ENCODE peak calls at places on chromosomes 11 and 22, in six cellular contexts. C is H1, E is neuronal stem cell, I is IMR-90, J is mesenchymal stem cell, A is trophoblast cell. S is an unnamed sample.

GRCh38 chr11:8309862-8310261 is 46.2 kb upstream of the LMO1 start:
- DNase-seq in C (no peak), E (no peak), I (no peak), J (no peak), A (peak; percentile 10), S (no peak)

GRCh38 chr11:1193326-1194230 is 29.3 kb upstream of the MUC5B start:
- DNase-seq in C (no peak), E (no peak), I (no peak), J (no peak), A (no peak), S (peak; percentile 22)

GRCh38 chr11:61962213-61963015 is 5.0 kb downstream of the FTH1 start:
- DNase-seq in C (no peak), E (no peak), I (no peak), J (peak; percentile 65), A (peak; percentile 47), S (no peak)

GRCh38 chr22:50610581-50610980 is 10.0 kb downstream of the MAPK8IP2 start:
- DNase-seq in C (no peak), E (no peak), I (no peak), J (no peak), A (no peak), S (no peak)

GRCh38 chr11:20247540-20248138 is 87.4 kb upstream of the DBX1 start:
- DNase-seq in C (no peak), E (no peak), I (no peak), J (no peak), A (no peak), S (no peak)

GRCh38 chr11:64659417-64660144 is 63.4 kb downstream of the NRXN2 start:
- DNase-seq in C (no peak), E (no peak), I (peak; percentile 93), J (peak; percentile 89), A (peak; percentile 91), S (no peak)

GRCh38 chr22:17946691-17947367 is 77.5 kb downstream of the MICAL3 start:
- DNase-seq in C (no peak), E (no peak), I (no peak), J (no peak), A (no peak), S (no peak)

GRCh38 chr11:74611369-74611861 is 19.0 kb downstream of the POLD3 start:
- DNase-seq in C (no peak), E (no peak), I (peak; percentile 87), J (peak; percentile 68), A (peak; percentile 70), S (no peak)

GRCh38 chr11:108754901-108755625 is 90.2 kb downstream of the DDX10 start:
- DNase-seq in C (no peak), E (no peak), I (no peak), J (peak; percentile 13), A (no peak), S (no peak)

GRCh38 chr11:26227311-26227710 is 104.6 kb upstream of the ANO3 start:
- DNase-seq in C (no peak), E (no peak), I (peak; percentile 94), J (peak; percentile 83), A (peak; percentile 72), S (no peak)

GRCh38 chr11:111557425-111558111 is 17.0 kb downstream of the LAYN start:
- DNase-seq in C (no peak), E (no peak), I (peak; percentile 99), J (peak; percentile 94), A (peak; percentile 96), S (no peak)

GRCh38 chr11:216081-216974 is 8.8 kb downstream of the RIC8A start:
- DNase-seq in C (no peak), E (no peak), I (no peak), J (peak; percentile 62), A (no peak), S (peak; percentile 12)

GRCh38 chr11:130141561-130142341 is 17.8 kb upstream of the ST14 start:
- DNase-seq in C (no peak), E (no peak), I (peak; percentile 35), J (no peak), A (no peak), S (no peak)

GRCh38 chr11:110529043-110529442 is 99.3 kb downstream of the FDX1 start:
- DNase-seq in C (no peak), E (no peak), I (no peak), J (no peak), A (peak; percentile 54), S (no peak)

GRCh38 chr11:102225689-102226562 is 91.4 kb upstream of the BIRC3 start:
- DNase-seq in C (no peak), E (no peak), I (peak; percentile 97), J (peak; percentile 96), A (no peak), S (no peak)

GRCh38 chr22:25090225-25090651 is 109.4 kb upstream of the CRYBB3 start:
- DNase-seq in C (no peak), E (no peak), I (no peak), J (no peak), A (no peak), S (no peak)

DNA sequence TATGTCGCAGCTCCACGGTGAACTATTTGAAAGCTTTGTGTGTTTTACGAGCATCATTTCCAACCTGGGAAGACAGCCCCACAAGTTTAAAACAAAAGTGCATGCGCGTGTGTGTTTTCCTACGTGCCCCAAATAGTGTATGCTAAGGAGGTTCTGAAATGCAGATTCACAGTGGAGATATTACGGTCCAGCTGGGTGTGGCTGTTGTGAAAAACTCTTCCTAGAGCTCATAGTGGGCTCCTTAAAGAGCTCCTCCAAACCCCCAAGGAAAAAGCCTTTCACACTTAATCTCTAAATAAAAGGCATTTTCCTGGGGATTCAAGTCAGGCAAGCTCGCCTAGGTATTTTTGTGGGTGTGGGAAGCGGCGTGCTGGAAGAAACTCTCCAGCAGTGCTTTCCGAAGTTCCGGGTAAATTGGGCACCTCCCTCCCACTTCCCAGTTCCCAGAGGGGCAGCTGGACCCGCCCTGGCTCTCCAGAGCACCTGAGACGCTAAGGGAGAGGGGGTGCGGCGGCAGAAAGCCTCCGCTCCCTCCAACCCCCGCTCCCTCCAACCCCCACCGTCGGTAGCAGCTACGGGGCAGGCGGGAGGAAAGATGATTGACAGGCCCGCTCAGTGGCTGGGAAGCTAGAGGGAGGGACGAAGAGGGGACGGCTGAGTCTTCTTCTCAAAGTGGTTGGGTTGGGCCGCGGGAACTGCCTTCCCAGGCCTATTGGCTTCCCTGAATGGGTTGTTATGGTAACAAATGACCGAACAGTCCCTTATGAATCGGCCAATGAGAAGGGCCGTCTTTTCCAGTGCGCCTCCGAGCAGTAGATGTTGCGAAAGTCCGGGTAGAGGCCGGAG is 558 bp upstream of the PCF11 start:
- DNase-seq in C (peak; percentile 99), E (peak; percentile 99), I (peak; percentile 100), J (peak; percentile 100), A (peak; percentile 100), S (peak; percentile 100)
- H4K8ac ChIP-seq in C (no peak overlapping the region), E (no peak overlapping the region), I (peak overlapping the region; percentile 75), J (no peak overlapping the region), A (peak overlapping the region; percentile 91), S (no peak overlapping the region)

DNA sequence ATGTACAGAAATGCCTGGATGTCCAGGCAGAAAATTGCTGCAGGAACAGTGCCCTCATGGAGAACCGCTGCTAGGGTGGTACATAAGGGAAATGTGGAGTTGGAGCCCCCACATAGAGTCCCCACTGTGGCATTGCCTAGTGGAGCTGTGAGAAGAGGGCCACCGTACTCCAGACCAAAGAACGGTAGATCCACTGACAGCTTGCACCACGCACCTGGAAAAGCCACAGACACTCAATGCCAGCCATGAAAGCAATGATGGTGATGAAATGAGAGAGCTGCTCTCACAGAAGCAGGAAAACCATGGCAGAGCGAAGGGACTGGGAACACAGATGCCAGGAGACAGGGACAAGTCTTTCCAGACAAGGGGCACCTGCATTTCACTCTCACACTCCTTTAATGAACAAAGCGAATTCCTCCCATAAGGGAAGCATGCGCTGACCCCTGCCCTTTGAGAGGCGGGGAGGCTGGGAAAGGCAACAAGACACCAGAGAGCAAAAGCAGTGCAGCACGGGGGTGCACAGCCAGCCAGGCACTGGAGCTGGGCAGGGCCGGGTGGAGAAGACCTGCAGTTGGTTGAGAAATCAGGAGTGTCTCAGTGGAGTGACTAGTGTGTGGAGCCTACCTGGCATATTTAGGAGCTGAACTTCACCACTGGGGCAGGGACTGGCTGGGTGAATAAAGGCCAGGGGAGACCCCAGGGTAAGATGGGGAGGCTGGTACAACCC is 1025.2 kb downstream of the TBC1D22A start:
- DNase-seq in C (no peak), E (no peak), I (no peak), J (no peak), A (no peak), S (no peak)
- H3K9me3 ChIP-seq in C (no peaks in the 10 kb centered on the region), E (no peaks in the 10 kb centered on the region), I (peaks cover 35% of the 10 kb centered on the region), J (peaks cover 11% of the 10 kb centered on the region), A (peaks cover 17% of the 10 kb centered on the region), S (no peaks in the 10 kb centered on the region)

GRCh38 chr11:17275376-17276235 is 933 bp upstream of the NUCB2 start:
- DNase-seq in C (no peak), E (no peak), I (no peak), J (no peak), A (peak; percentile 95), S (no peak)
- H4K8ac ChIP-seq in C (peak overlapping the region; percentile 89), E (no peak overlapping the region), I (peak overlapping the region; percentile 93), J (peak overlapping the region; percentile 97), A (peak overlapping the region; percentile 86), S (no peak overlapping the region)

GRCh38 chr22:10741210-10741609 is 4786.8 kb upstream of the OR11H1 start:
- DNase-seq in C (no peak), E (no peak), I (no peak), J (no peak), A (no peak), S (no peak)
- H3K9me3 ChIP-seq in C (peaks cover 35% of the 10 kb centered on the region), E (no peaks in the 10 kb centered on the region), I (peaks cover 25% of the 10 kb centered on the region), J (peaks cover 9% of the 10 kb centered on the region), A (peaks cover 16% of the 10 kb centered on the region), S (peaks cover 53% of the 10 kb centered on the region)

DNA sequence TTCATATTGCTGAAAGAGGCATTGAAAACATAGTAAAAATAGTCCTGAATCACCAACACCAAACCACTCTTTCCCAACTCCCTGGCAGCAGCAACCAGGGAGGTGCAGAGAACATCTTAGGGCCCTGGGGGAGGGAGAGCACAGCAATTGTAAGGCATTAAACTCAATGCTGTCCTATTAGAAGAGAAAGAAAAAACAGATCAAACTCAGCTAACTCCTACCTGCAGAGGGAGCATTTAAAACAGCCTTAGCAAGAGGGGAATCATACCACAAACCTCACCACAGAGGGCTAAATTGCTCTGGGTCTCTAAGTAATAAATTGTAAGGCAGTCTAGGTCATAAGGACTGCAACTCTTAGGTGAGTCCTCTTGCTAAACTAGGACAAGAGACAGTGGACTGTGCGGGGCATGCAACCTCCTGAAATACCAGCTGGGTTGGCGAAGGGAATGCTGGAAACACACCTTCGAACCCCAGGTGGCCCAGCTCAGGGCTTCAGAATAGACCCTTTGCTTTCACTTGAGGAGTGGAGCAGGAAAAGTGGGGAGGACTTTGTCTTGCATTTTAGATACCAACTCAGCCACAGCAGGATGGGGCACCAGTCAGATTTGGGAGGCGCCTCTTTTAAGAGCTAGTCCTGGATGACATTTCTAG is 697.1 kb upstream of the FAT3 start:
- DNase-seq in C (no peak), E (no peak), I (no peak), J (no peak), A (no peak), S (peak; percentile 38)
- H4K8ac ChIP-seq in C (no peak overlapping the region), E (no peak overlapping the region), I (no peak overlapping the region), J (no peak overlapping the region), A (no peak overlapping the region), S (no peak overlapping the region)

S was measured in H9.